ENCODE peak calls at places on chromosomes 3 and 15, in nine cellular contexts. R is fibroblast of mammary gland; Y is effector CD4-positive, alpha-beta T cell; U is hypothalamus; X is stimulated activated CD4-positive, alpha-beta T cell treated with anti-CD3 and anti-CD28 coated beads, Interleukin-12 subunit alpha, Interleukin-12 subunit beta, amount 100 ng/mL, for 48 hours; G is astrocyte of the cerebellum; M is retina; T is EL; N is WTC11. H is an unnamed sample.

GRCh38 chr3:44012146-44012899 is 229.4 kb upstream of the TOPAZ1 start:
- DNase-seq in R (no peak), Y (no peak), U (no peak), X (no peak), G (no peak), M (no peak), T (no peak), N (no peak), H (no peak)

GRCh38 chr3:210649-211048 is 14.1 kb downstream of the CHL1 start:
- DNase-seq in R (no peak), Y (no peak), U (no peak), X (no peak), G (no peak), M (no peak), T (no peak), N (no peak), H (no peak)

GRCh38 chr15:63491979-63492378 is 12.4 kb upstream of the USP3 start:
- DNase-seq in R (peak; percentile 71), Y (no peak), U (no peak), X (no peak), G (peak; percentile 64), M (no peak), T (peak; percentile 51), N (no peak), H (no peak)

GRCh38 chr3:14224895-14225294 is 46.3 kb downstream of the LSM3 start:
- DNase-seq in R (peak; percentile 15), Y (no peak), U (no peak), X (no peak), G (no peak), M (no peak), T (peak; percentile 87), N (no peak), H (no peak)

GRCh38 chr3:172549144-172549543 is 25.9 kb upstream of the TNFSF10 start:
- DNase-seq in R (no peak), Y (no peak), U (no peak), X (no peak), G (no peak), M (no peak), T (no peak), N (no peak), H (no peak)

GRCh38 chr15:83838763-83839162 is 184.8 kb downstream of the ADAMTSL3 start:
- DNase-seq in R (no peak), Y (no peak), U (no peak), X (no peak), G (no peak), M (no peak), T (no peak), N (no peak), H (no peak)

GRCh38 chr15:73908030-73908821 is 18.0 kb upstream of the LOXL1 start:
- DNase-seq in R (peak; percentile 70), Y (peak; percentile 54), U (peak; percentile 42), X (peak; percentile 82), G (peak; percentile 55), M (peak; percentile 91), T (peak; percentile 57), N (peak; percentile 95), H (peak; percentile 92)

GRCh38 chr3:56593455-56594158 is 36.6 kb downstream of the CCDC66 start:
- DNase-seq in R (no peak), Y (peak; percentile 57), U (no peak), X (peak; percentile 20), G (no peak), M (no peak), T (no peak), N (no peak), H (no peak)

GRCh38 chr15:67383903-67384302 is 129.3 kb downstream of the IQCH start:
- DNase-seq in R (peak; percentile 14), Y (no peak), U (no peak), X (no peak), G (no peak), M (no peak), T (no peak), N (no peak), H (no peak)

GRCh38 chr3:42935472-42935871 is 29.5 kb downstream of the ZNF662 start:
- DNase-seq in R (no peak), Y (no peak), U (no peak), X (no peak), G (no peak), M (no peak), T (no peak), N (no peak), H (no peak)

GRCh38 chr3:69671082-69671952 is 67.9 kb upstream of the MITF start:
- DNase-seq in R (peak; percentile 59), Y (no peak), U (peak; percentile 20), X (peak; percentile 19), G (peak; percentile 27), M (peak; percentile 74), T (peak; percentile 42), N (no peak), H (no peak)

GRCh38 chr3:50503504-50503903 is at the start of gene CACNA2D2:
- DNase-seq in R (no peak), Y (peak; percentile 42), U (peak; percentile 2), X (peak; percentile 10), G (no peak), M (no peak), T (peak; percentile 25), N (peak; percentile 79), H (peak; percentile 78)

GRCh38 chr15:90851114-90851513 is 17.3 kb upstream of the FURIN start:
- DNase-seq in R (no peak), Y (no peak), U (no peak), X (no peak), G (no peak), M (no peak), T (no peak), N (no peak), H (no peak)

GRCh38 chr3:33032937-33033336 is 64.0 kb downstream of the GLB1 start:
- DNase-seq in R (no peak), Y (no peak), U (no peak), X (no peak), G (no peak), M (no peak), T (peak; percentile 68), N (no peak), H (no peak)

GRCh38 chr3:141460097-141460704 is 26.6 kb upstream of the RASA2 start:
- DNase-seq in R (peak; percentile 89), Y (peak; percentile 87), U (peak; percentile 53), X (peak; percentile 96), G (peak; percentile 70), M (peak; percentile 74), T (peak; percentile 85), N (peak; percentile 93), H (peak; percentile 92)

GRCh38 chr3:53030864-53031445 is 14.9 kb downstream of the SFMBT1 start:
- DNase-seq in R (no peak), Y (no peak), U (no peak), X (no peak), G (no peak), M (no peak), T (no peak), N (peak; percentile 29), H (no peak)

GRCh38 chr3:187572431-187572830 is 97.8 kb downstream of the SST start:
- DNase-seq in R (peak; percentile 35), Y (no peak), U (no peak), X (no peak), G (no peak), M (no peak), T (no peak), N (no peak), H (no peak)

GRCh38 chr3:40494698-40495097 is 11.1 kb upstream of the ZNF620 start:
- DNase-seq in R (peak; percentile 50), Y (no peak), U (no peak), X (no peak), G (no peak), M (no peak), T (no peak), N (no peak), H (no peak)

GRCh38 chr3:70736009-70736408 is 423.6 kb upstream of the MDFIC2 start:
- DNase-seq in R (peak; percentile 23), Y (no peak), U (no peak), X (no peak), G (no peak), M (no peak), T (peak; percentile 6), N (no peak), H (no peak)

GRCh38 chr3:62554264-62554799 is 181.0 kb upstream of the FEZF2 start:
- DNase-seq in R (peak; percentile 38), Y (no peak), U (no peak), X (no peak), G (no peak), M (no peak), T (no peak), N (peak; percentile 37), H (no peak)

GRCh38 chr15:43795197-43795596 is 3.1 kb downstream of the SERF2 start:
- DNase-seq in R (no peak), Y (no peak), U (no peak), X (no peak), G (no peak), M (no peak), T (no peak), N (no peak), H (no peak)

GRCh38 chr3:161175506-161175905 is 45.6 kb upstream of the NMD3 start:
- DNase-seq in R (no peak), Y (no peak), U (no peak), X (no peak), G (no peak), M (peak; percentile 21), T (no peak), N (no peak), H (no peak)

GRCh38 chr3:170467560-170467959 is 48.9 kb downstream of the CLDN11 start:
- DNase-seq in R (no peak), Y (no peak), U (no peak), X (no peak), G (no peak), M (no peak), T (no peak), N (no peak), H (no peak)

GRCh38 chr15:80984856-80985255 is 4.8 kb downstream of the MESD start:
- DNase-seq in R (peak; percentile 33), Y (no peak), U (no peak), X (no peak), G (no peak), M (no peak), T (peak; percentile 51), N (no peak), H (no peak)

GRCh38 chr3:127953636-127954035 is 38.6 kb downstream of the KBTBD12 start:
- DNase-seq in R (peak; percentile 64), Y (no peak), U (no peak), X (no peak), G (peak; percentile 13), M (no peak), T (peak; percentile 56), N (no peak), H (no peak)

GRCh38 chr3:101973163-101973505 is 123.8 kb downstream of the NFKBIZ start:
- DNase-seq in R (no peak), Y (no peak), U (no peak), X (no peak), G (no peak), M (no peak), T (no peak), N (no peak), H (no peak)

GRCh38 chr15:98069256-98069655 is 108.8 kb downstream of the ARRDC4 start:
- DNase-seq in R (no peak), Y (no peak), U (no peak), X (no peak), G (no peak), M (no peak), T (peak; percentile 63), N (no peak), H (no peak)

GRCh38 chr3:133408961-133409360 is 9.1 kb downstream of the BFSP2 start:
- DNase-seq in R (no peak), Y (no peak), U (no peak), X (no peak), G (peak; percentile 39), M (no peak), T (peak; percentile 77), N (no peak), H (no peak)

GRCh38 chr15:48413304-48413703 is 82.1 kb downstream of the DUT start:
- DNase-seq in R (peak; percentile 87), Y (no peak), U (no peak), X (no peak), G (no peak), M (no peak), T (no peak), N (no peak), H (no peak)

GRCh38 chr15:93362203-93362602 is 273.2 kb upstream of the RGMA start:
- DNase-seq in R (no peak), Y (no peak), U (no peak), X (no peak), G (no peak), M (no peak), T (no peak), N (peak; percentile 52), H (no peak)

GRCh38 chr3:25854214-25854613 is 64.3 kb downstream of the OXSM start:
- DNase-seq in R (peak; percentile 24), Y (no peak), U (no peak), X (no peak), G (no peak), M (no peak), T (peak; percentile 52), N (no peak), H (no peak)